ENCODE peak calls at places on chromosomes 11 and 22, in four cellular contexts. L, O, P and V are unnamed samples.

GRCh38 chr22:46457502-46458488 is 79.6 kb downstream of the CELSR1 start:
- DNase-seq in P (no peak), L (no peak), O (no peak), V (no peak)

GRCh38 chr11:102241026-102241425 is 76.3 kb upstream of the BIRC3 start:
- DNase-seq in O (no peak), L (no peak), P (no peak), V (no peak)

GRCh38 chr11:69447786-69448185 is 33.7 kb upstream of the LINC01488 start:
- DNase-seq in L (no peak), O (no peak), P (no peak), V (no peak)

GRCh38 chr22:23904855-23905254 is 10.7 kb downstream of the MIF start:
- DNase-seq in O (no peak), P (no peak), L (no peak), V (no peak)

GRCh38 chr11:112784323-112785073 is 176.7 kb upstream of the NCAM1 start:
- DNase-seq in L (no peak), P (no peak), O (peak), V (peak)

GRCh38 chr11:59283825-59284772 is 71.4 kb upstream of the MPEG1 start:
- DNase-seq in P (peak), L (peak), O (peak), V (peak)

GRCh38 chr11:33256031-33256807 is 962 bp upstream of the HIPK3 start:
- DNase-seq in L (no peak), P (no peak), O (no peak), V (no peak)

GRCh38 chr11:2100361-2101170 is 38.6 kb downstream of the IGF2 start:
- DNase-seq in L (no peak), O (peak), P (no peak), V (no peak)

GRCh38 chr11:46121724-46122477 is 647 bp upstream of the PHF21A start:
- DNase-seq in P (no peak), O (peak), L (peak), V (peak)

GRCh38 chr11:65588199-65589054 is 7.2 kb downstream of the KCNK7 start:
- DNase-seq in L (peak), P (peak), O (peak), V (peak)

GRCh38 chr22:37552560-37553163 is 7.6 kb upstream of the CDC42EP1 start:
- DNase-seq in O (peak), P (no peak), L (no peak), V (no peak)

GRCh38 chr11:75077316-75077715 is 19.4 kb downstream of the OR2AT4 start:
- DNase-seq in P (no peak), L (no peak), O (no peak), V (no peak)

GRCh38 chr22:23178512-23179254 is 1.6 kb upstream of the BCR start:
- DNase-seq in L (no peak), O (peak), P (no peak), V (peak)

GRCh38 chr11:1471736-1472135 is 14.8 kb downstream of the MOB2 start:
- DNase-seq in L (no peak), P (no peak), O (no peak), V (no peak)

GRCh38 chr11:45894555-45895247 is 9.2 kb downstream of the MAPK8IP1 start:
- DNase-seq in L (no peak), O (no peak), P (no peak), V (no peak)

GRCh38 chr22:19353363-19354131 is 62.0 kb upstream of the CLTCL1 start:
- DNase-seq in L (no peak), O (no peak), P (no peak), V (peak)

GRCh38 chr11:128802358-128802981 is 64.6 kb downstream of the KCNJ1 start:
- DNase-seq in P (no peak), O (no peak), L (no peak), V (peak)

GRCh38 chr11:23542816-23543215 is 682.5 kb upstream of the CCDC179 start:
- DNase-seq in O (no peak), L (no peak), P (no peak), V (no peak)

GRCh38 chr11:23542171-23542570 is 681.9 kb upstream of the CCDC179 start:
- DNase-seq in L (no peak), P (no peak), O (no peak), V (no peak)

GRCh38 chr11:23536907-23537306 is 676.6 kb upstream of the CCDC179 start:
- DNase-seq in L (no peak), P (no peak), O (no peak), V (no peak)

GRCh38 chr11:23540101-23540561 is 679.9 kb upstream of the CCDC179 start:
- DNase-seq in P (peak), O (peak), L (peak), V (peak)

GRCh38 chr11:23539556-23539955 is 679.3 kb upstream of the CCDC179 start:
- DNase-seq in L (no peak), O (no peak), P (no peak), V (no peak)
- TF ChIP-seq TARDBP in L (no peak), O (no peak), P (no peak), V (no peak)

GRCh38 chr11:83970061-83970671 is 684.0 kb upstream of the CCDC90B start:
- DNase-seq in L (no peak), O (no peak), P (peak), V (no peak)

GRCh38 chr11:83971063-83971462 is 684.9 kb upstream of the CCDC90B start:
- DNase-seq in O (no peak), L (no peak), P (peak), V (no peak)

GRCh38 chr11:83975984-83976383 is 689.8 kb upstream of the CCDC90B start:
- DNase-seq in P (no peak), O (no peak), L (no peak), V (no peak)

GRCh38 chr11:83972536-83972935 is 686.4 kb upstream of the CCDC90B start:
- DNase-seq in O (no peak), P (no peak), L (no peak), V (no peak)
- TF ChIP-seq TARDBP in O (no peak), P (no peak), L (no peak), V (no peak)

GRCh38 chr11:81596709-81597108 is 1137.0 kb downstream of the FAM181B start:
- DNase-seq in L (no peak), P (no peak), O (no peak), V (no peak)
- TF ChIP-seq TARDBP in L (no peak), P (no peak), O (no peak), V (no peak)

DNA sequence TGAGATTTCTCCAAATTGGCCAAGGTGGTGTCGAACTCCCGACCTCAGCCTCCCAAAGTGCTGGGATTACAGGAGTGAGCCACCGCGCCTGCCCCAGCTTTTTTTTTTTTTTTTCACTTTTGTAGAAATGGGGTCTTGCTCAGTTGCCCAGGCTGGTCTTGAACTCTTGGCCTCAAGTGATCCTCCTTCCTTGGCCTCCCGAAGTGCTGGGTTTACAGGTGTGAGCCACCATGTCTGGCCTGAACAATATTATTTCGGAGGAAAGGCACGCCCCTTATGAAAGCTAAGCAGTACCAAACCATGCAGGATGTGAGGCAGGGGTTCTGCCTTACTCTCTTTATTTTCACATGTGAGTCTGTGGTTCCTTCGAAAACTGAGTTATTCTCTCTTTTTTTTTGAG is 16.1 kb downstream of the MTCH2 start:
- DNase-seq in P (no peak), L (no peak), O (no peak), V (no peak)
- TF ChIP-seq TARDBP in P (no peak), L (no peak), O (no peak), V (no peak)

DNA sequence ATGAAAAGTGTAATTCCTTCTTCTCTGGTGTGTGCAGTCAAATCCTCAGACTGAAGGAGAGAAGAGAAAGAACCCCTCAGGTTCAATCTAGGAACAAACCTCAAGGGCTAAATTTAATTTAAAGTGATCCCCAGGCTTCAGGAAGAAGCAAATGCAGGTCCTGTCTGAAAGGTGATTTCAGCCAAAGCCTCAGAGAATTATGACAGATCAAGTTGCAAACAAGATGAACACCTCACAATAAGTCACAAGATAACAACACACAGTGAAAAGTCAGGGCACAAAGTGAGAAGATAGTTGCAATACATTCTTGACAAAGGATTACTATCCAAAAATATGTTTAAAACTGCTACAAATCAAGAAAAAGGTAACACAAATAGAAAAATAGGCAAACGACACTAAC is 11.8 kb downstream of the ZP1 start:
- DNase-seq in P (no peak), L (no peak), O (no peak), V (no peak)
- TF ChIP-seq TARDBP in P (no peak), L (no peak), O (no peak), V (no peak)

DNA sequence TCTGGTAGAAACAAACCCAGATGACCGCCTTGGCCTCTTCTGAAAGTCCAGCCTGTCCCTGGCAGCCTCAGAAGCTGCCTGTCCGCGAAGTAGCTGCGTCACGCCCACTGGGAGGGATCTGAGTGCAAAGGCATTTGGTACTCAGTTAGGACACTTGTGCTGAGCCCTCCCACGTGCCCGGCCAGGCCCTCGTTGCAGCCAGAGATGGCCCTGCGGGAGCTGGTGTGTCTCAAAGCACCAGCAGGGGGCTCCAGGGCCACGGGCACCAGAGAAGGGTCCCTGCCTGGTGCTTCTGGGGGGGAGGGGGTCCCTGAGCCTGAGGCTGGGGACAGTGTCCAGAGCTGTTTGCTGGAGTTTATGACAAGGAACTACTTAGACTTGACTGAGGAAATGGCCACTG is 5.8 kb downstream of the SELENOO start:
- DNase-seq in P (no peak), O (peak), L (peak), V (peak)
- TF ChIP-seq TARDBP in P (no peak), O (no peak), L (no peak), V (no peak)